ENCODE peak calls at places on chromosomes 13 and 19, in five cellular contexts. R is endothelial cell of umbilical vein; S is hepatocyte; G is heart right ventricle; E is effector memory CD4-positive, alpha-beta T cell. V is an unnamed sample.
A peak's percentile ranks its signal among the peaks of the same experiment; 100 is the strongest.

GRCh38 chr13:103794526-103794925 is 728.3 kb upstream of the SLC10A2 start:
- DNase-seq in R (no peak), E (no peak), G (no peak), S (no peak), V (no peak)

GRCh38 chr19:8615813-8616596 is 5.5 kb upstream of the ADAMTS10 start:
- DNase-seq in S (peak; percentile 64), G (peak; percentile 49), R (peak; percentile 43), E (peak; percentile 21), V (peak; percentile 81)

GRCh38 chr19:32652893-32653625 is 21.9 kb downstream of the ANKRD27 start:
- DNase-seq in E (no peak), G (peak; percentile 78), S (peak; percentile 55), R (peak; percentile 53), V (peak; percentile 82)

GRCh38 chr13:109243311-109243951 is 543.0 kb downstream of the IRS2 start:
- DNase-seq in R (peak; percentile 78), G (no peak), S (peak; percentile 31), E (no peak), V (no peak)

GRCh38 chr13:49791214-49791752 is 1.2 kb downstream of the KPNA3 start:
- DNase-seq in G (no peak), R (peak; percentile 58), S (peak; percentile 54), E (no peak), V (no peak)

GRCh38 chr19:49042177-49042576 is 1.5 kb upstream of the CGB5 start:
- DNase-seq in G (no peak), S (peak; percentile 14), E (no peak), R (no peak), V (no peak)

GRCh38 chr13:48405865-48406264 is 7.0 kb downstream of the LPAR6 start:
- DNase-seq in E (no peak), R (no peak), G (no peak), S (no peak), V (no peak)

GRCh38 chr13:24135674-24136300 is 24.7 kb upstream of the SPATA13 start:
- DNase-seq in R (no peak), E (no peak), G (no peak), S (no peak), V (no peak)

GRCh38 chr13:74464656-74465055 is 330.5 kb upstream of the KLF12 start:
- DNase-seq in E (no peak), S (peak; percentile 8), G (peak; percentile 9), R (no peak), V (no peak)

GRCh38 chr13:39692650-39693438 is 37.4 kb downstream of the COG6 start:
- DNase-seq in R (no peak), S (no peak), E (no peak), G (no peak), V (no peak)

GRCh38 chr19:30003862-30004261 is 61.8 kb downstream of the URI1 start:
- DNase-seq in G (no peak), R (no peak), S (no peak), E (no peak), V (no peak)

GRCh38 chr13:114063545-114064515 is 68.6 kb downstream of the RASA3 start:
- DNase-seq in G (peak; percentile 57), R (no peak), E (no peak), S (no peak), V (peak; percentile 85)

GRCh38 chr19:38006361-38007045 is 99.5 kb downstream of the SIPA1L3 start:
- DNase-seq in E (no peak), G (no peak), R (no peak), S (no peak), V (no peak)

GRCh38 chr19:8396563-8397203 is 6.5 kb downstream of the RAB11B start:
- DNase-seq in G (peak; percentile 79), R (peak; percentile 74), E (peak; percentile 58), S (peak; percentile 64), V (peak; percentile 92)

GRCh38 chr13:110867380-110867779 is 47.5 kb downstream of the ANKRD10 start:
- DNase-seq in E (no peak), R (no peak), G (no peak), S (no peak), V (no peak)

GRCh38 chr13:46062190-46062589 is 9.6 kb upstream of the ZC3H13 start:
- DNase-seq in E (no peak), R (no peak), G (no peak), S (peak; percentile 13), V (no peak)

GRCh38 chr19:56091751-56092546 is 29.1 kb downstream of the ZNF787 start:
- DNase-seq in G (no peak), R (no peak), S (no peak), E (peak; percentile 23), V (no peak)

GRCh38 chr19:11881151-11881800 is 6.3 kb upstream of the ZNF69 start:
- DNase-seq in E (peak; percentile 17), R (peak; percentile 54), G (peak; percentile 11), S (peak; percentile 84), V (peak; percentile 69)

GRCh38 chr13:106110241-106110855 is 425.1 kb downstream of the EFNB2 start:
- DNase-seq in E (no peak), R (no peak), S (no peak), G (no peak), V (no peak)

GRCh38 chr13:88288326-88288725 is 617.2 kb downstream of the SLITRK5 start:
- DNase-seq in E (no peak), S (no peak), G (no peak), R (no peak), V (no peak)

GRCh38 chr19:8505680-8506401 is 3.4 kb upstream of the PRAM1 start:
- DNase-seq in R (peak; percentile 68), G (peak; percentile 86), S (peak; percentile 89), E (peak; percentile 36), V (peak; percentile 84)

GRCh38 chr19:1049841-1050240 is 9.9 kb downstream of the ABCA7 start:
- DNase-seq in S (no peak), R (no peak), E (no peak), G (no peak), V (no peak)

GRCh38 chr13:23898101-23898500 is 799 bp upstream of the C1QTNF9B start:
- DNase-seq in S (no peak), R (no peak), G (no peak), E (no peak), V (no peak)

GRCh38 chr13:113609616-113610015 is 25.1 kb downstream of the TFDP1 start:
- DNase-seq in E (no peak), R (no peak), S (no peak), G (no peak), V (no peak)

GRCh38 chr19:55907286-55907685 is 24.9 kb downstream of the NLRP13 start:
- DNase-seq in E (no peak), R (no peak), S (no peak), G (no peak), V (no peak)

DNA sequence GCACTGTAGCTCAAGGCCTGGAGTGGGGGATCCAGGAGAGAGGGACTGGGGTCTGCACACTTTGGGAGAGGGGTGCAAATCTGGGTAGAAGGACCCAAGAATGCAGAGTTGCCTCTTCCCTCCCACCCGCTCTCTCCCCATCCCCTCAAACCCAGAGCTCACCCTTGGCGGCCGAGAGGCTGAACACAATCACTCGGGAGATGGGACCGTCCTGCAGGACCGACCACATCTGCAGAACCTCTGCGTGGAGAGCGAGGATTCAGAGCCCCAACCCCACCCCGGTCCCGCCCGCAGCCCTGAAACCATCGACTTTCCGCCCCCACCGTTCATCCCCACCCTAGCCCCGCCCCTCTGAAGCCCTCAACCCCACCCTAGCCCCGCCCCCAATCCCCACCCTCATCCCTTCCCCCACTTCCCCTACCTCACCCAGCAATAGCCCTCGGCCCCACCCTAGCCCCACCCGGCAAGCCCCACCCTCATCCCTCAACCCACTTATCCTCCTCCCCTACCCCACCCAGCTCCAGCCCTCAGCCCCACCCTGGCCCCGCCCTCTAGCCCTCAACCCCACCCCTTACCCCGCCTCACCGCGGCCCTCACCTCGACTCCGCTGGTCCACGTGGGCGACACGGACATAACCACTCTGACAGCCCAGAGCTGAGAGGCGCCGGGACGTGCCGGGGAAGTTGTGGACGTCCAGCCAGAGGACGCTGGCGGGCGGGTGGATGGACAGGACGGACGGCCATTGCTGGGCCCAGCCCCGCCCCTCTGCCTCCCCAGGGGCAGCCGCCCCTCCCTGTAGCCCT is 4.1 kb downstream of the KPTN start:
- DNase-seq in S (no peak), E (no peak), R (no peak), G (no peak), V (no peak)
- H3K4me3 ChIP-seq in S (no peak overlapping the region), E (no peak overlapping the region), R (no peak overlapping the region), G (no peak overlapping the region), V (no peak overlapping the region)

DNA sequence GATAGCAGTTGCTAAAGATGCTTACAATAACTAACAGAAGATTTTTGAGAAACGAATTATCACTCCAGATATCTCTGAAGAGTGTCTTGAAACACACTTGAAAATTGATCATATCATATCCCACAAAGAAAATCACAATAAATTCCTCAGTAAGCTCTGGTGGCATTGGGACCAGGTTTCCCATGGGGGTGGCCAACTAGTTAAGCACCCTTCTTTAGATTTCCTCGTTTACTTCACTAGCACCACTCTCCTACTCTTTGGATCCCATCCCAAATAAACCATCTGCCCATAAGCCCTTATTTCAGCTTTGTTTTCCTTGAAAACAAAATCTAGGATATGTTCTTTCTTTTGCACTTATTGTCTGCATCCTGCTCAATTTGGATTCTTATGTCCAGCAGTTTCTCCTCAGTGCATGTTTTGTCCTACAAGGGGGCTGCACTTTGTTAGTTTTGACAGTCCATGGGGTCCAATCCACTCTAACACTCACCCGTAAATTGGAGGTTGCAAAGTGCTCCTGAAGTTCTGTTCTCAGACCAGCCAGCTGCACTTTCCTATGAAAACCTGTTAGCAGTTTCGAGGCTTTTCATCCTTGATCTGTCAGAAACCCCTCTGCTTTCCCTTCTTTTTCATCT is 40.3 kb upstream of the FAM124A start:
- DNase-seq in R (no peak), S (no peak), E (no peak), G (no peak), V (no peak)
- H3K4me1 ChIP-seq in R (no peaks in the 10 kb centered on the region), S (no peaks in the 10 kb centered on the region), E (no peaks in the 10 kb centered on the region), G (no peaks in the 10 kb centered on the region), V (no peaks in the 10 kb centered on the region)

GRCh38 chr13:59332966-59333365 is 830.8 kb downstream of the DIAPH3 start:
- DNase-seq in S (no peak), E (no peak), G (no peak), R (peak; percentile 84), V (no peak)

GRCh38 chr13:59340151-59340550 is 823.6 kb downstream of the DIAPH3 start:
- DNase-seq in G (no peak), R (no peak), E (no peak), S (no peak), V (no peak)

GRCh38 chr13:59342396-59342795 is 821.3 kb downstream of the DIAPH3 start:
- DNase-seq in S (no peak), E (no peak), G (no peak), R (peak; percentile 80), V (no peak)

GRCh38 chr13:59340581-59340980 is 823.1 kb downstream of the DIAPH3 start:
- DNase-seq in E (no peak), R (no peak), S (no peak), G (no peak), V (no peak)

DNA sequence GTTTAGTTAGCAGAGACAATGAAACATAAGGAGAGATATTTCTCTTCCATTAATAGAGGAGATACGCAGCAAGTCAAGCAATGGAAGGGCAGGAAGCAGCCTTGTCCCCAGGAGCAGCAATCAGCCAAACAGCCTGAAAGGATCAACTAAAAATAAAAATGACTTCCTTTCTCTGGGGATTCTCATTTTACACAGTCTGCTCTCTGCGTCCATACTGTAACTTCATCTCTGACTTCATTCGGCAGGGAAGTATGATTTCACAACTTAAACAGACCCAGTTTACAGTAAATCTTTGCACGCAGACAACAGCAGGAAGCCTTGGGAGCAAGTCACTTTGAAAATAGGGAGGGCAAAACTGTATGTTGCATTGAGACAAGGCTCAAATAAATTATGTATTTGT is 826.7 kb downstream of the DIAPH3 start:
- DNase-seq in E (no peak), G (no peak), R (peak; percentile 65), S (peak; percentile 19), V (no peak)
- H3K4me3 ChIP-seq in E (no peak overlapping the region), G (no peak overlapping the region), R (no peak overlapping the region), S (no peak overlapping the region), V (no peak overlapping the region)

GRCh38 chr13:54841682-54842081 is 1813.1 kb downstream of the OLFM4 start:
- DNase-seq in E (no peak), R (no peak), G (no peak), S (no peak), V (no peak)

GRCh38 chr13:54845351-54845965 is 1816.8 kb downstream of the OLFM4 start:
- DNase-seq in E (no peak), R (no peak), S (no peak), G (no peak), V (no peak)
- H3K4me1 ChIP-seq in E (no peaks in the 10 kb centered on the region), R (no peaks in the 10 kb centered on the region), S (no peaks in the 10 kb centered on the region), G (no peaks in the 10 kb centered on the region), V (no peaks in the 10 kb centered on the region)